ENCODE peak calls at places on chromosomes 7 and 10, in five cellular contexts. X, J, Y, P and B are unnamed samples.

GRCh38 chr7:77320161-77320560 is 96.0 kb downstream of the GSAP start:
- DNase-seq in J (no peak), P (no peak), X (no peak), Y (no peak), B (no peak)

GRCh38 chr10:84172435-84173356 is 905 bp upstream of the GPR15LG start:
- DNase-seq in P (no peak), J (no peak), Y (no peak), X (no peak), B (no peak)

GRCh38 chr7:157615101-157615817 is 278.5 kb downstream of the DNAJB6 start:
- DNase-seq in J (no peak), X (peak), Y (no peak), P (no peak), B (no peak)

GRCh38 chr10:33371234-33371633 is 36.8 kb upstream of the NRP1 start:
- DNase-seq in X (no peak), P (no peak), Y (no peak), J (no peak), B (no peak)

GRCh38 chr10:121580276-121581116 is 17.7 kb downstream of the FGFR2 start:
- DNase-seq in P (no peak), Y (peak), J (no peak), X (no peak), B (no peak)

GRCh38 chr10:34235164-34235832 is 579.8 kb downstream of the PARD3 start:
- DNase-seq in J (peak), Y (peak), X (peak), P (no peak), B (peak)

GRCh38 chr7:85184599-85185354 is 2.1 kb downstream of the SEMA3D start:
- DNase-seq in J (no peak), Y (peak), X (peak), P (no peak), B (peak)

GRCh38 chr7:5670173-5670933 is 111.1 kb downstream of the RNF216 start:
- DNase-seq in Y (no peak), X (no peak), P (peak), J (no peak), B (no peak)

GRCh38 chr7:141928147-141928894 is 12.1 kb downstream of the OR9A4 start:
- DNase-seq in J (no peak), Y (no peak), P (no peak), X (no peak), B (no peak)

GRCh38 chr10:9301148-9301547 is 1246.7 kb downstream of the GATA3 start:
- DNase-seq in Y (peak), J (no peak), X (no peak), P (no peak), B (no peak)

GRCh38 chr7:150337179-150337578 is 4.2 kb downstream of the RARRES2 start:
- DNase-seq in J (no peak), P (no peak), X (no peak), Y (no peak), B (no peak)

GRCh38 chr7:139914306-139914747 is 85.3 kb downstream of the TBXAS1 start:
- DNase-seq in J (no peak), X (peak), P (no peak), Y (no peak), B (peak)

DNA sequence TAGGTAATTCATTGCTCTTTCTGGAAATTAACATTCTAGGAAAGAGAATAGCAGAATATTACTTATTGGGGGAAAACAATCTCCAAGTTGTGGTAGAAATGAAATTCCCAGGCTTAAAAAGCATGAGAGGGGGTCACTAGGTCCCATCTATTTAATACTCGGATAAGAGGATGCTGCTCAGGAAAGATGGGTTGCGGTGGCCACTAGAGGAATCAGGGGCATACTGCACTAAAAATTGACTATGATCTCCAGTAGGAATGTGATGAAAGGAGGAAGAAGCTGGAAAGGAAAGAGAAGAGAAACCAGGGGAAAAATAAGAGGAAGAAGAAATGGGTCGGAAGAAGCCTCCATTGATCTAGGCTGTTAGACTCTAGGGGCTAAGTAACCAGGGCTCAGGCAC is 192.8 kb downstream of the GPAM start:
- DNase-seq in J (no peak), Y (no peak), X (no peak), P (no peak), B (no peak)
- TF ChIP-seq CTCF in J (no peak), Y (no peak), X (no peak), P (peak), B (no peak)

DNA sequence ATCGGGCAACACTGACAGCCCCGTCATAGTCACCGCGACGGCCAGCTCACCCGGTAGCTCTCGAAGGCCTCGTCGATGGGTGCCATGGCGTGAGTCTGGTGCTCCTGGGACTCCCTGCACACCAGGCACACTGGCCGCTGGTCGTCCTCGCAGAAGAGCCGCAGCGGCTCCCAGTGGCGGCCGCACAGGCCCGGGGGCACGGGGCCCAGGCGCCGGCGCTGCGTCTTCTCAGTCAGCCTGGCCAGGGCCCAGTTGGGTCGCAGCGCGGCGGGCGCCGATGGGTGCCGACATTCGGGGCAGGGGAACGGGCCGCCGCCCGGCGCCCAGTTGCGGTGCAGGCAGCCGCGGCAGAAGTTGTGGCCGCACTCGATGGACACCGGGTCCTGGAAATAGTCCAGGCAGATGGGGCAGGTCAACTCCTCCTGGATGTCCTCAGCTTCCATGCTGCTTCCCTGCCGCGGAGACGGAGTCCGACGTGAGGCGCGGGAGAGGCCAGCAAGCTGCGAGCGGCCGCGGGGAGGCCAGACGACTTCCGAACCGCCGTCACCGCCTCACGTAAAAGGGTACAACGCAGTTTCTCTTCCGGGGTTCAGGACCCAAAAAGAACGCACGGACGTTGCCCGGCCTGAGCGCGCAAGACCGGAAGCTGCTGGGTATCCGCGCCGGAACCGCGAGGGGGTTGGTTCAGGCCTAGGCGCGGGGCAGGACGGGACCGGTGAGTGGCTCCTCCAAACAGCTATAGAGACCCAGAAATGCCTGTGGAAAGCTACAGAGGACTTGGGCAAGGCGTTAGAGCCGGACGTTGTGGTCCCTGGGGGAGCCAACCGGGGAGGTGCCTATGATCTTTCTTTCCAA is at the start of gene TRIM4:
- DNase-seq in J (peak), X (peak), P (peak), Y (peak), B (peak)
- TF ChIP-seq CTCF in J (peak), X (no peak), P (peak), Y (peak), B (peak)

DNA sequence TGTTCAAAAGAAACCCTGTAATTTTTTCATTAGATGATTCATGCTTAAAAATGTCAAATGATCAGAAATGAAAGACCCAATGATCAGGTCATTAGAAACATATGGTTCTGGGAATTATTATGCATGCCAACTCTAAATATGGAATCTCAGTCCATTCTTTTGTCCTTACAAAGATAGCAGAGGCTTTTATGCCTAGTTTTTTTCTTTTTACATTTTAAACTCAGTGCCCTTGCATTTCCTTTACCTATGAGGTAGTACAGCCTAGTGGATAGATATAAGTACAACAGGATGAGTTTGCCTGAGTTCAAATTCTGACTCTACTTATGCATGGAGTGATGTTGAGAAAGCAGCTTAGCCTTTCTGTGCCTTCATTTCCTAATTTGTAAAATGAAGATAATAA is 392.9 kb downstream of the SUGCT start:
- DNase-seq in P (no peak), J (no peak), Y (no peak), X (no peak), B (no peak)
- TF ChIP-seq CTCF in P (no peak), J (no peak), Y (peak), X (no peak), B (peak)

GRCh38 chr7:45902820-45903219 is 14.5 kb downstream of the IGFBP1 start:
- DNase-seq in Y (no peak), X (no peak), P (no peak), J (no peak), B (no peak)
- TF ChIP-seq CTCF in Y (no peak), X (no peak), P (no peak), J (no peak), B (peak)

GRCh38 chr7:10022957-10023356 is 950.7 kb upstream of the PHF14 start:
- DNase-seq in Y (no peak), X (no peak), P (no peak), J (no peak), B (no peak)
- TF ChIP-seq CTCF in Y (no peak), X (no peak), P (no peak), J (no peak), B (no peak)